ENCODE peak calls at places on chromosomes 6 and 20, in five cellular contexts. K is DND-41, W is psoas muscle, H is K562, O is lower lobe of right lung. R is an unnamed sample. For H3K9me3, the result is how much of the 10 kb centered on the place peaks cover.

GRCh38 chr6:33633084-33633461 is 12.0 kb downstream of the ITPR3 start:
- DNase-seq in K (no peak), W (no peak), H (no peak), O (no peak), R (no peak)

GRCh38 chr6:10412165-10412947 is 2.5 kb downstream of the TFAP2A start:
- DNase-seq in K (no peak), W (no peak), H (peak), O (peak), R (no peak)

GRCh38 chr20:48094196-48094749 is 309.0 kb upstream of the SULF2 start:
- DNase-seq in K (no peak), W (no peak), H (no peak), O (no peak), R (no peak)

GRCh38 chr6:78593898-78594666 is 273.3 kb upstream of the IRAK1BP1 start:
- DNase-seq in K (no peak), W (no peak), H (no peak), O (no peak), R (no peak)

GRCh38 chr6:155646443-155646842 is 190.8 kb upstream of the NOX3 start:
- DNase-seq in K (no peak), W (no peak), H (no peak), O (no peak), R (no peak)

GRCh38 chr6:146123611-146124010 is 94.7 kb downstream of the GRM1 start:
- DNase-seq in K (no peak), W (no peak), H (no peak), O (no peak), R (no peak)

GRCh38 chr20:53652090-53652858 is 58.6 kb upstream of the ZNF217 start:
- DNase-seq in K (no peak), W (no peak), H (no peak), O (no peak), R (no peak)

GRCh38 chr20:64258071-64258823 is 2.7 kb downstream of the PCMTD2 start:
- DNase-seq in K (no peak), W (no peak), H (no peak), O (no peak), R (no peak)

GRCh38 chr20:52552181-52552872 is 360.7 kb upstream of the ZFP64 start:
- DNase-seq in K (no peak), W (no peak), H (no peak), O (no peak), R (no peak)

GRCh38 chr6:55668625-55669024 is 89.6 kb upstream of the HMGCLL1 start:
- DNase-seq in K (no peak), W (no peak), H (no peak), O (no peak), R (no peak)

GRCh38 chr20:25215521-25215920 is 20.0 kb downstream of the ENTPD6 start:
- DNase-seq in K (no peak), W (no peak), H (no peak), O (no peak), R (no peak)

GRCh38 chr6:25815194-25815593 is 16.7 kb downstream of the SLC17A1 start:
- DNase-seq in K (no peak), W (no peak), H (no peak), O (no peak), R (no peak)

GRCh38 chr20:50514035-50514337 is 3.8 kb downstream of the PTPN1 start:
- DNase-seq in K (no peak), W (no peak), H (no peak), O (no peak), R (no peak)
- H3K4me3 ChIP-seq in K (no peak), W (peak), H (peak), O (peak), R (peak)

GRCh38 chr6:168393126-168393870 is 47.7 kb upstream of the SMOC2 start:
- DNase-seq in K (no peak), W (no peak), H (no peak), O (no peak), R (no peak)

GRCh38 chr6:168400044-168400443 is 40.9 kb upstream of the SMOC2 start:
- DNase-seq in K (no peak), W (peak), H (no peak), O (no peak), R (no peak)

GRCh38 chr6:168394606-168395005 is 46.4 kb upstream of the SMOC2 start:
- DNase-seq in K (no peak), W (no peak), H (no peak), O (no peak), R (no peak)

GRCh38 chr6:168395983-168396382 is 45.0 kb upstream of the SMOC2 start:
- DNase-seq in K (no peak), W (no peak), H (no peak), O (no peak), R (no peak)

DNA sequence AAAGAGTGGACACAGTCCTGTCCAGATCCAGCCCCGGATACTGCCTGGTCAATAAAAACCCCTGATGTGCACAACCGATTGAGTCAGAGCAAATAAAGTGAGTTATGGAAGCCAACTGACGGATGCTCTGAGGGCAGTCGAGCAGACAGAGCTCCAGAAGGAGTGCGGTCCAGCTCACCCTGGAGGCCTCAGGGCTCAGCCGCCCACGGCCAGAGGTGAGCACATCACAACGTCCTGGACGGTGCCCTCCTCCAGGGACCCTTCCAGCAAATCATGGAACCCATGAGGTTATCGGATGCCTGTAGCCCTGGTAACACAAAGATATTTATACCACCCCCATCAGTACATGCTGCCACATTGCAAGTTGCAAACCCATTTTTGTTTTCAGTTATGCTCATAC is 44.0 kb upstream of the SMOC2 start:
- DNase-seq in K (no peak), W (no peak), H (no peak), O (no peak), R (no peak)
- H3K9me3 ChIP-seq in K (under half), W (under half), H (under half), O (under half), R (under half)

GRCh38 chr20:51528263-51529026 is 14.1 kb downstream of the NFATC2 start:
- DNase-seq in K (no peak), W (no peak), H (no peak), O (no peak), R (no peak)

GRCh38 chr20:51529027-51529749 is 13.3 kb downstream of the NFATC2 start:
- DNase-seq in K (no peak), W (no peak), H (peak), O (no peak), R (no peak)

GRCh38 chr20:51531141-51531710 is 11.3 kb downstream of the NFATC2 start:
- DNase-seq in K (no peak), W (no peak), H (no peak), O (no peak), R (no peak)

GRCh38 chr20:51531712-51532456 is 10.6 kb downstream of the NFATC2 start:
- DNase-seq in K (no peak), W (no peak), H (no peak), O (no peak), R (no peak)

GRCh38 chr20:51529758-51530157 is 12.8 kb downstream of the NFATC2 start:
- DNase-seq in K (no peak), W (no peak), H (no peak), O (no peak), R (no peak)
- H3K4me3 ChIP-seq in K (no peak), W (no peak), H (no peak), O (no peak), R (no peak)

GRCh38 chr20:61600061-61600460 is 348.0 kb downstream of the CDH4 start:
- DNase-seq in K (no peak), W (no peak), H (no peak), O (no peak), R (no peak)
- H3K9me3 ChIP-seq in K (under half), W (under half), H (under half), O (under half), R (under half)

R was measured in gastrocnemius medialis.